ENCODE peak calls at places on chromosomes 2 and 18, in ten cellular contexts. E is GM10248; B is body of pancreas; S is right lobe of liver; N is RWPE1; T is CD8-positive, alpha-beta T cell; W is epithelial cell of esophagus; K is A549; A is cardiac fibroblast; I is fibroblast of lung. U is an unnamed sample.

GRCh38 chr2:202541137-202541536 is 93.6 kb upstream of the FAM117B start:
- DNase-seq in E (no peak), N (no peak), T (no peak), S (no peak), A (no peak), B (no peak), W (no peak), I (no peak), K (no peak), U (no peak)

GRCh38 chr2:16100006-16100405 is 159.7 kb downstream of the MYCN start:
- DNase-seq in W (peak), E (no peak), S (no peak), I (no peak), K (peak), T (no peak), N (peak), B (no peak), A (no peak), U (no peak)

GRCh38 chr2:234682492-234683228 is 185.8 kb upstream of the ARL4C start:
- DNase-seq in W (peak), K (no peak), E (no peak), I (peak), B (no peak), T (no peak), A (peak), N (peak), S (no peak), U (no peak)

GRCh38 chr2:162022290-162022945 is 51.6 kb downstream of the DPP4 start:
- DNase-seq in N (peak), S (no peak), E (no peak), B (peak), A (peak), I (peak), T (no peak), W (peak), K (no peak), U (no peak)

GRCh38 chr2:46278952-46279351 is 18.3 kb upstream of the EPAS1 start:
- DNase-seq in E (no peak), I (no peak), W (no peak), A (no peak), K (no peak), N (no peak), T (no peak), S (no peak), B (peak), U (no peak)

GRCh38 chr2:105487142-105488069 is 88.6 kb upstream of the FHL2 start:
- DNase-seq in W (no peak), I (peak), T (no peak), A (peak), S (no peak), B (no peak), K (no peak), E (no peak), N (no peak), U (no peak)

GRCh38 chr18:55510809-55511208 is 77.2 kb downstream of the TCF4 start:
- DNase-seq in K (no peak), T (no peak), A (peak), I (peak), S (no peak), B (no peak), W (peak), E (no peak), N (no peak), U (no peak)

GRCh38 chr2:157840568-157841156 is 35.5 kb downstream of the ACVR1 start:
- DNase-seq in T (no peak), I (peak), E (no peak), B (peak), N (no peak), A (peak), W (no peak), K (no peak), S (peak), U (no peak)

GRCh38 chr2:203340791-203341487 is 12.7 kb downstream of the ABI2 start:
- DNase-seq in S (no peak), K (peak), I (peak), N (peak), T (no peak), A (peak), E (no peak), W (peak), B (no peak), U (no peak)

GRCh38 chr2:168460561-168460960 is 4.5 kb downstream of the CERS6 start:
- DNase-seq in A (no peak), I (no peak), K (no peak), T (no peak), E (no peak), B (no peak), N (no peak), S (no peak), W (no peak), U (no peak)

GRCh38 chr2:168462543-168463045 is 6.5 kb downstream of the CERS6 start:
- DNase-seq in W (no peak), S (no peak), E (no peak), A (peak), B (no peak), N (no peak), I (no peak), T (no peak), K (no peak), U (no peak)

GRCh38 chr2:168459256-168459655 is 3.2 kb downstream of the CERS6 start:
- DNase-seq in K (no peak), A (no peak), E (no peak), B (no peak), T (no peak), I (no peak), W (no peak), S (no peak), N (no peak), U (no peak)

GRCh38 chr2:168461178-168461941 is 5.3 kb downstream of the CERS6 start:
- DNase-seq in N (no peak), W (no peak), A (no peak), I (no peak), B (no peak), K (no peak), E (no peak), S (no peak), T (no peak), U (no peak)

GRCh38 chr2:168461942-168462331 is 5.9 kb downstream of the CERS6 start:
- DNase-seq in A (no peak), T (no peak), W (no peak), E (no peak), I (no peak), B (no peak), K (no peak), N (no peak), S (no peak), U (no peak)
- TF ChIP-seq CTCF in A (no peak), T (no peak), W (no peak), E (no peak), I (no peak), B (no peak), K (no peak), N (no peak), S (no peak), U (peak)

DNA sequence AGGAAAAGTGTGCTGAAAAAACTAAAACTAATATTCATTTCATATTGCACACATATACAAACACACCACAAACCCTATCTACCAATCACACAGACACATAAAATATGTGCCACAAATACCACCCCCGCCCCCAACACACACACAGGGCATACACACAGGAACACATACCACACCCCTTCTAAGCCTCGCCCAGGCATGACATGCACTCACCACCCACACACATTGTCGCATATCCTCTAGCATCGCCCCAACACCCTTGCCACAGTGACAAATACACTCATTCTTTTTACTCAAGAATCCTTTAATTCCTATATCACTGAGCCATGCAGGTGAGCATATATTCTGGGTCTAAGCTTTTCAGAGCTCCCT is 24.6 kb upstream of the LCLAT1 start:
- DNase-seq in T (peak), B (no peak), N (no peak), S (no peak), E (peak), I (no peak), A (no peak), K (no peak), W (peak), U (no peak)
- TF ChIP-seq CTCF in T (no peak), B (no peak), N (no peak), S (no peak), E (no peak), I (no peak), A (no peak), K (no peak), W (no peak), U (no peak)

GRCh38 chr18:27869735-27870134 is 307.2 kb downstream of the CDH2 start:
- DNase-seq in K (no peak), E (no peak), A (no peak), I (no peak), T (no peak), W (no peak), N (no peak), S (no peak), B (no peak), U (no peak)

GRCh38 chr18:27871731-27872130 is 305.2 kb downstream of the CDH2 start:
- DNase-seq in N (no peak), W (no peak), A (no peak), S (no peak), I (no peak), K (no peak), E (no peak), T (no peak), B (no peak), U (no peak)
- TF ChIP-seq CTCF in N (no peak), W (no peak), A (no peak), S (no peak), I (no peak), K (no peak), E (no peak), T (no peak), B (no peak), U (no peak)

GRCh38 chr2:74164761-74165160 is 13.9 kb downstream of the MOB1A start:
- DNase-seq in E (no peak), W (no peak), T (no peak), K (no peak), S (no peak), I (no peak), A (no peak), B (no peak), N (no peak), U (no peak)
- TF ChIP-seq CTCF in E (no peak), W (no peak), T (no peak), K (no peak), S (no peak), I (no peak), A (no peak), B (no peak), N (no peak), U (no peak)